ENCODE peak calls at places on chromosome 2, in four cellular contexts. X is HepG2, K is K562, L is H1. W is an unnamed sample.
A peak's percentile ranks its signal among the peaks of the same experiment; 100 is the strongest.

GRCh38 chr2:8119782-8120551 is 561.9 kb upstream of the ID2 start:
- DNase-seq in L (no peak), X (peak; percentile 99), K (no peak), W (peak; percentile 4)

GRCh38 chr2:30481323-30481800 is 34.3 kb downstream of the LCLAT1 start:
- DNase-seq in K (no peak), X (no peak), L (no peak), W (no peak)

GRCh38 chr2:135030826-135031225 is 16.4 kb downstream of the MAP3K19 start:
- DNase-seq in K (no peak), L (no peak), X (peak; percentile 41), W (no peak)

GRCh38 chr2:239187464-239188253 is 213.2 kb downstream of the HDAC4 start:
- DNase-seq in L (no peak), K (no peak), X (no peak), W (no peak)

GRCh38 chr2:29249666-29250253 is 134.5 kb downstream of the CLIP4 start:
- DNase-seq in K (no peak), X (no peak), L (no peak), W (no peak)

GRCh38 chr2:8257502-8257901 is 424.4 kb upstream of the ID2 start:
- DNase-seq in L (no peak), K (no peak), X (no peak), W (no peak)

GRCh38 chr2:75608684-75609333 is 37.8 kb upstream of the MRPL19 start:
- DNase-seq in K (peak; percentile 80), L (peak; percentile 66), X (peak; percentile 79), W (no peak)

GRCh38 chr2:213627835-213628234 is 343.6 kb downstream of the SPAG16 start:
- DNase-seq in K (no peak), X (no peak), L (no peak), W (peak; percentile 7)

GRCh38 chr2:99808801-99809200 is 319.0 kb upstream of the REV1 start:
- DNase-seq in X (no peak), K (no peak), L (no peak), W (no peak)
- H3K27me3 ChIP-seq in X (no peaks in the 10 kb centered on the region), K (peaks cover 30% of the 10 kb centered on the region), L (no peaks in the 10 kb centered on the region), W (no peaks in the 10 kb centered on the region)

GRCh38 chr2:85804583-85804982 is 50.8 kb downstream of the ATOH8 start:
- DNase-seq in L (no peak), K (peak; percentile 67), X (no peak), W (no peak)
- TF ChIP-seq CBX5 in L (no peak), K (no peak), X (no peak), W (no peak)

GRCh38 chr2:218369374-218369773 is 12.7 kb upstream of the SLC11A1 start:
- DNase-seq in X (no peak), K (no peak), L (no peak), W (no peak)

GRCh38 chr2:218370410-218371063 is 11.5 kb upstream of the SLC11A1 start:
- DNase-seq in K (no peak), L (no peak), X (peak; percentile 57), W (no peak)

GRCh38 chr2:218367415-218368149 is 10.9 kb downstream of the CATIP start:
- DNase-seq in X (no peak), K (peak; percentile 90), L (peak; percentile 34), W (peak; percentile 51)

GRCh38 chr2:218368150-218368528 is 11.5 kb downstream of the CATIP start:
- DNase-seq in L (no peak), X (no peak), K (no peak), W (no peak)

GRCh38 chr2:218368621-218369153 is 12.0 kb downstream of the CATIP start:
- DNase-seq in X (no peak), L (no peak), K (no peak), W (no peak)
- TF ChIP-seq POLR2A in X (no peak), L (no peak), K (no peak), W (no peak)

GRCh38 chr2:26500406-26500805 is 22.5 kb upstream of the OTOF start:
- DNase-seq in K (no peak), L (no peak), X (no peak), W (no peak)
- H3K27me3 ChIP-seq in K (peaks cover 32% of the 10 kb centered on the region), L (peaks cover 9% of the 10 kb centered on the region), X (peaks cover 3% of the 10 kb centered on the region), W (peaks cover 7% of the 10 kb centered on the region)

DNA sequence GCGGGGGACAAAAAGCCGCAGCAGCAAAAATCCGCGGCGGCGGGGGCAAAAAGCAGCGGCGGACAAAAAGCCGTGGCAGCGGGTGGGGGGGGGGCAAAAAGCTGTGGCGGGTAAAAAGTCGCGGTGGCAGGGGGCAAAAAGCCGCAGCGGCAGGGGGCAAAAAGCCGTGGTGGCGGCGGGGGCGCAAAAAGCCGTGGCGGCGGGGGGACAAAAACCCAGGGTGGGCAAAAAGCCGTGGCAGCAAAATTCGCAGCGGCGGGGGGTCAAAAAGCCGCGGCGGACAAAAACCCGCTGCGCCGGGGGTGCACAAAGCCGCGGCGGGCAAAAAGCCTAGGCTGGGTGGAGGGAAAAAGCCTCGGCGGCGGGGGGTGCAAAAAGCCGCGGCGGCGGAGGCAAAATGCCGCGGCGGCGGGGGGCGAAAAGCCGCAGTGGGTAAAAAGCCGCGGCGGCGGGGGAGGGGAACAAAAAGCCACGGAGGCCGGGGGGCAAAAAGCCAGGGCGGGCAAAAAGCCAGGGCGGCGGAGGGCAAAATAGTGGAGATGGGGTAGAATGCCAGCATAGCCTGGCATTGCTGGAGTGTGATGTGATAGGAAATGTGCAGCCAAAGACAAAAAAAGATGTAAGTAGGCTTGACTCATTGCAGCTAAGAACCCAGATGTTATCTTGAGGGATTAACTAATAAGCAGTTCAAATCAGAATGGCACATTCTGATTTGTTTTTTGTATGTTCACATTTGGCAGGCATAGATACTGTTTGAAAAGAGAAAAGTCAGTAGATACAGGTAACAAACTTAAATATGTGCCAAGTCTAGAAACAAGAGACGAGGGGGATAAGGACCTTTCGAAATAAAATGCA is 1076.3 kb downstream of the RPIA start:
- DNase-seq in X (no peak), K (no peak), L (no peak), W (no peak)
- TF ChIP-seq CBX5 in X (no peak), K (no peak), L (no peak), W (no peak)

GRCh38 chr2:85744055-85744454 is 9.7 kb upstream of the ATOH8 start:
- DNase-seq in L (no peak), X (no peak), K (no peak), W (no peak)

GRCh38 chr2:85741811-85742507 is 11.8 kb upstream of the ATOH8 start:
- DNase-seq in L (no peak), K (no peak), X (peak; percentile 94), W (no peak)

GRCh38 chr2:85743304-85743978 is 10.3 kb upstream of the ATOH8 start:
- DNase-seq in K (peak; percentile 37), X (no peak), L (no peak), W (no peak)

GRCh38 chr2:85740193-85740592 is 13.6 kb upstream of the ATOH8 start:
- DNase-seq in K (no peak), L (no peak), X (no peak), W (no peak)

GRCh38 chr2:85741211-85741610 is 12.6 kb upstream of the ATOH8 start:
- DNase-seq in L (no peak), K (no peak), X (no peak), W (no peak)
- TF ChIP-seq POLR2A in L (no peak), K (no peak), X (no peak), W (no peak)

GRCh38 chr2:218870984-218871344 is 9.7 kb upstream of the WNT10A start:
- DNase-seq in K (no peak), L (no peak), X (no peak), W (no peak)
- H3K27me3 ChIP-seq in K (peaks cover 38% of the 10 kb centered on the region), L (peaks cover 93% of the 10 kb centered on the region), X (peaks cover 11% of the 10 kb centered on the region), W (peaks cover 13% of the 10 kb centered on the region)

GRCh38 chr2:72681016-72681995 is 144.5 kb downstream of the EXOC6B start:
- DNase-seq in K (no peak), X (peak; percentile 80), L (no peak), W (no peak)
- TF ChIP-seq CBX5 in K (no peak), X (no peak), L (no peak), W (no peak)

DNA sequence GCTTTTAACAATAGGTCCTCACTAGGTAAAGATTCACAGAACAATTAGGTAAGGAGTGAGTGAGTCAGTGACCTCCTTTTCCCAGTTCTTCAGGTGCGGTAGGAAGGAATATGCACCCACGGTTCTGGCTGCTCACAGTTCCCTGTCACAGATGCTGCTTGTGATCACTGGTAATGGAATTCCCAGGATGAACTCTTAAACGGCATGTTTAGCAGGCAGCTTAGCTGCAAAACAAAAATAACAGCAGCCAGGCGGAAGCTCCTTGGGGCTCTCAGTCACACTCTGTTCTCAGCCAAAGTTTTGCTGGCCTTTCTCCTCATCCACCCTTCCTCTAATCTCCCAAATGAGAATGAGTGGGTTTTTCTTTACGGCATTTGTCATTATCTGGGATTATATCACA is 274.5 kb downstream of the MYT1L start:
- DNase-seq in K (no peak), X (no peak), L (no peak), W (no peak)
- TF ChIP-seq POLR2A in K (no peak), X (no peak), L (no peak), W (no peak)

GRCh38 chr2:11995381-11995947 is 249.0 kb downstream of the LPIN1 start:
- DNase-seq in K (no peak), L (no peak), X (no peak), W (no peak)
- H3K27me3 ChIP-seq in K (no peaks in the 10 kb centered on the region), L (no peaks in the 10 kb centered on the region), X (no peaks in the 10 kb centered on the region), W (no peaks in the 10 kb centered on the region)

W was measured in GM12878.